ENCODE peak calls at places on chromosomes 4 and X, in five cellular contexts. Y is K562, E is tibial nerve, X is astrocyte of the spinal cord, Q is OCI-LY7. T is an unnamed sample.

GRCh38 chrX:75522565-75523411 is at the start of gene ZDHHC15:
- DNase-seq in Y (no peak), E (peak), X (peak), Q (no peak), T (no peak)

GRCh38 chr4:126216611-126217010 is 901.9 kb downstream of the FAT4 start:
- DNase-seq in Y (no peak), Q (no peak), X (no peak), E (no peak), T (no peak)

GRCh38 chr4:81919238-81919637 is 447.5 kb upstream of the RASGEF1B start:
- DNase-seq in X (no peak), E (no peak), Y (peak), Q (peak), T (peak)

GRCh38 chr4:116636917-116637316 is 448.5 kb downstream of the TRAM1L1 start:
- DNase-seq in X (no peak), Q (peak), E (no peak), Y (no peak), T (no peak)

GRCh38 chr4:88820723-88821368 is 123.2 kb upstream of the NAP1L5 start:
- DNase-seq in Q (no peak), Y (no peak), E (no peak), X (no peak), T (no peak)

GRCh38 chrX:33840176-33840575 is 291.9 kb downstream of the FAM47A start:
- DNase-seq in Q (no peak), E (no peak), X (no peak), Y (no peak), T (no peak)

GRCh38 chr4:7434766-7435150 is at the start of gene PSAPL1:
- DNase-seq in E (no peak), Q (no peak), X (no peak), Y (peak), T (peak)

GRCh38 chr4:153114771-153115321 is 89.4 kb upstream of the TRIM2 start:
- DNase-seq in E (no peak), X (peak), Q (no peak), Y (no peak), T (peak)

GRCh38 chrX:56994375-56995270 is 718 bp downstream of the SPIN3 start:
- DNase-seq in Q (no peak), E (no peak), X (peak), Y (no peak), T (peak)

GRCh38 chr4:38743866-38744265 is 38.9 kb downstream of the TLR10 start:
- DNase-seq in X (no peak), Q (no peak), Y (no peak), E (no peak), T (no peak)

GRCh38 chr4:15653430-15653829 is 1.7 kb downstream of the FBXL5 start:
- DNase-seq in Q (no peak), X (no peak), E (no peak), Y (no peak), T (no peak)

GRCh38 chr4:148103647-148104355 is 338.4 kb downstream of the NR3C2 start:
- DNase-seq in Y (no peak), Q (no peak), E (no peak), X (no peak), T (no peak)

GRCh38 chr4:103996059-103996458 is 276.3 kb upstream of the TACR3 start:
- DNase-seq in E (no peak), Q (no peak), X (peak), Y (no peak), T (no peak)

GRCh38 chr4:153499005-153499404 is 32.8 kb downstream of the TMEM131L start:
- DNase-seq in X (no peak), Q (no peak), Y (no peak), E (no peak), T (no peak)

GRCh38 chrX:147912093-147912801 is 528 bp downstream of the FMR1 start:
- DNase-seq in Q (peak), E (no peak), X (peak), Y (peak), T (peak)

GRCh38 chr4:169351860-169352259 is 81.1 kb upstream of the SH3RF1 start:
- DNase-seq in X (peak), Q (no peak), Y (no peak), E (no peak), T (no peak)

GRCh38 chr4:55175779-55176231 is 50.4 kb upstream of the KDR start:
- DNase-seq in Q (no peak), E (no peak), Y (no peak), X (peak), T (peak)

GRCh38 chrX:150167482-150168324 is 195.4 kb upstream of the MAMLD1 start:
- DNase-seq in X (no peak), Y (no peak), Q (no peak), E (no peak), T (no peak)

GRCh38 chr4:123631699-123632098 is 235.1 kb downstream of the SPRY1 start:
- DNase-seq in Q (no peak), Y (no peak), E (no peak), X (no peak), T (no peak)

GRCh38 chrX:16012250-16012649 is 111.1 kb upstream of the GRPR start:
- DNase-seq in X (no peak), Y (no peak), Q (no peak), E (no peak), T (no peak)

GRCh38 chr4:15577508-15577907 is 77.6 kb downstream of the FBXL5 start:
- DNase-seq in E (no peak), X (peak), Y (no peak), Q (no peak), T (no peak)

GRCh38 chr4:118757761-118758213 is 72.6 kb downstream of the METTL14 start:
- DNase-seq in X (peak), Q (no peak), Y (no peak), E (no peak), T (peak)

GRCh38 chrX:1885116-1885515 is 270.3 kb downstream of the ASMT start:
- DNase-seq in X (no peak), Y (no peak), E (no peak), Q (no peak), T (no peak)

GRCh38 chrX:140710710-140711109 is 1.2 kb downstream of the LINC00632 start:
- DNase-seq in E (no peak), Y (no peak), X (peak), Q (no peak), T (no peak)

GRCh38 chrX:101108293-101108692 is 10.3 kb downstream of the CENPI start:
- DNase-seq in Q (no peak), Y (no peak), X (no peak), E (no peak), T (peak)

GRCh38 chrX:115642895-115643530 is 82.0 kb downstream of the PLS3 start:
- DNase-seq in Q (peak), E (peak), Y (peak), X (peak), T (peak)

GRCh38 chrX:45517090-45517973 is 316.7 kb upstream of the DIPK2B start:
- DNase-seq in Y (no peak), E (no peak), X (peak), Q (no peak), T (peak)

GRCh38 chrX:45518552-45518951 is 317.9 kb upstream of the DIPK2B start:
- DNase-seq in X (no peak), Y (no peak), E (no peak), Q (no peak), T (peak)

GRCh38 chrX:45513042-45513441 is 312.4 kb upstream of the DIPK2B start:
- DNase-seq in Y (no peak), Q (no peak), X (no peak), E (no peak), T (no peak)

GRCh38 chrX:45515262-45516215 is 314.9 kb upstream of the DIPK2B start:
- DNase-seq in E (peak), X (peak), Y (peak), Q (no peak), T (peak)
- H3K4me3 ChIP-seq in E (no peak), X (no peak), Y (no peak), Q (no peak), T (peak)

GRCh38 chr4:53804719-53805118 is 213.4 kb upstream of the LNX1 start:
- DNase-seq in Q (peak), Y (peak), X (no peak), E (no peak), T (no peak)
- TF ChIP-seq CTCF in Q (peak), Y (peak), X (peak), E (no peak), T (peak)

GRCh38 chrX:130121505-130121800 is 11.2 kb upstream of the ELF4 start:
- DNase-seq in E (no peak), X (no peak), Q (no peak), Y (no peak), T (no peak)
- H3K4me3 ChIP-seq in E (no peak), X (no peak), Q (no peak), Y (no peak), T (no peak)

GRCh38 chrX:117407449-117408170 is 709.0 kb downstream of the KLHL13 start:
- DNase-seq in E (no peak), X (no peak), Y (no peak), Q (no peak), T (peak)
- TF ChIP-seq CTCF in E (no peak), X (no peak), Y (no peak), Q (no peak), T (no peak)

DNA sequence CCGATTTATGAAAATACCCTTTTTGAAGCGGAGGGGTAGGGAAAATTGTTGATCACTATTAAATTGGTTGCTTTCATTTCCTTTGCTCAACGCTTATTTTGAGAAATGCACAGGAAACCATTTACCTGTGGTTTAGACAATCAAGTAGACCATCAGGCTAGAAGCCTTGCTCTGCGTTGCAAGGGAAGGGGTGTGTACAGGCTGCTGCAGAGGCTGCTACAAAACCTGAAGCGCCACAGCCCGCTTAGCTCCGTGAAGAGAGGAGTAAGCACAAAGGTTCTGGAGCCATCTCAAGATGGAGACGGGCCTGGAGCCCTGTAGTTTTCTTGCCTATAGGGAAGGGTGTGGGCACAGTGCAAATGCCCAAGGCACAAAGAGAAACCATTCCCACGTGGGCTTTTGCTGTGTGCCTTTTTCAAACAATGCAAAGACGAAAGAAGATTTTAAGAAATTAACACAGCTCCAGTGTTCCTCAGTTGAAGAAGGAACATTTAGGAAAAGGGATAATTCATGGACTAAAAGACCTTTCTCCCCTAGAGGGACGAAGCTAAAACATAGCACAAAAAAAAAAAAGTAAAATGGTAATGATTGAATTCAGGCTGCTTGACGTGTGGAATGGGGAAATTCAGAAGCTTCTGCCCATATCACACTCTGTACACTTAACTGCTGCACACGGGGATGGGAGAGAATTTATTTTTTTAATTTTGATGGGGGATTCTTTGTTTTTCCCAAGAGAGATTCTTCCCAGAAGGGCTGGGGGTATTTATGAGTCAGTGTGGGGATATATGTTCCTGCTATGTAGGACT is 3.5 kb downstream of the TMSB4X start:
- DNase-seq in Q (peak), E (no peak), Y (peak), X (peak), T (peak)
- H3K4me3 ChIP-seq in Q (peak), E (peak), Y (peak), X (peak), T (peak)

DNA sequence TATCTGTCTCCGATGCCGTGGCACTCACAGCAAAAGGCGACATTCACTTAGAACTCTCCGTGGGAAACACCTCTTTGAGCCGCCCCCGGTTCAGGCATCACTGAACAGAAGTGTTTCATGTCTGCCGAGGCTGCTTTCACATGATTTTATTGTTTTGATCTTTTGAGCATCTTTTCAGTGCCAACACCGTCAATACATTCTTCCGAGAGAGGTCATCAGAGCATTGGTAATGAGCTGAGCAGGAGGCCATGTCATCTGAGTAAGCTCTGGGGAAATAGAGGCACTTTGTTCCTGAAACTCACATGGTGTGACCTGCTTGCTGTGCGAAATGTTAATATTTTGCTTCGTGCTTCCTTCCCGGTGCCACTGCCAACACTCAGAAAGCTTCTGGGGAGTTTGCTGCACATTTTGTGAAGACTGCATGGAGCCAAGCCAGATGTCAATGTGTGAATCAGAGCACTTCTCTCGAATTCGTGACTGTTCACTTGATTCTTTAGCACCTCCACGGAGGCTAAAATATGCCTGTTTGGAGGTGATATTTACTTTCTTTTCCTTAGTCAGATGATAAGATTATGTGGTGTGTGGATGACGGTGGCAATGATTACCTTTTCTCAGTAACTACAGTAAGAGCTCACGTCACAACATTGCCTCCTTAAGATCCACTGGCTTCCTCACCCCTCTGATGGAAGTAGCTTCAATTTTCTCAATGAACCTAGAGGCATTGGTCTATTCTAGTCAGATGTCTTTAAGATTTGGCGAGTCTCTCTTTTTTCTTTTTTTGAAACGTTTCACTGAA is 222.3 kb upstream of the HS3ST1 start:
- DNase-seq in Y (no peak), Q (no peak), E (no peak), X (peak), T (peak)
- TF ChIP-seq CTCF in Y (no peak), Q (no peak), E (no peak), X (no peak), T (no peak)

GRCh38 chr4:101346562-101347266 is 612 bp downstream of the PPP3CA start:
- DNase-seq in X (peak), Y (peak), E (peak), Q (peak), T (peak)

GRCh38 chr4:101347267-101347556 is at the start of gene PPP3CA:
- DNase-seq in Q (no peak), Y (no peak), X (no peak), E (no peak), T (no peak)

GRCh38 chr4:101348367-101348827 is 1.1 kb upstream of the PPP3CA start:
- DNase-seq in Y (no peak), X (no peak), Q (no peak), E (no peak), T (no peak)

GRCh38 chr4:101347557-101348366 is 436 bp upstream of the PPP3CA start:
- DNase-seq in X (peak), E (peak), Y (peak), Q (peak), T (peak)

GRCh38 chr4:101349346-101350064 is 2.2 kb upstream of the PPP3CA start:
- DNase-seq in Q (no peak), Y (no peak), X (no peak), E (peak), T (peak)
- H3K4me3 ChIP-seq in Q (no peak), Y (no peak), X (no peak), E (no peak), T (peak)

GRCh38 chrX:50152421-50152820 is 48.4 kb downstream of the AKAP4 start:
- DNase-seq in Q (no peak), E (no peak), Y (no peak), X (no peak), T (no peak)

DNA sequence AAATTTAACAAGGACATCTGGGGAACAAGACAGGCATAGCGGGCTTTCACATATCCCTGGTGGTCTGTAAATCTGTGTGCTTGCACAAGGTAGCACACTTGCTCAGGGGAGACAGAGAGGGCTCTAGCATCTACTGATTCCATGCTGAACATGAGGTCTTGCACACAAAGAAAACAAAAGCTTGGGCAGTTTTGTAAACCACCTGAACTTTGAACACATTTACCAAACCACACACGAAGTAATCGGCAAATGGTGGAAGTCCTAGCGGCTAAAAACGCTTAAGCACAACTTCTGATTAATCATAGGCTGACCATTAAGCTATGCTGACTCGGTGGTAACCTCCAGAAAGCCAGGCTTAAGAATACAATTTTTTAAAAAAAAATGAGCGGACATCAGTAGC is 52.8 kb downstream of the AKAP4 start:
- DNase-seq in E (no peak), Y (no peak), Q (no peak), X (no peak), T (no peak)
- TF ChIP-seq CTCF in E (no peak), Y (no peak), Q (no peak), X (no peak), T (no peak)

GRCh38 chr4:26829018-26829417 is 31.6 kb upstream of the STIM2 start:
- DNase-seq in E (no peak), X (no peak), Y (no peak), Q (no peak), T (no peak)

GRCh38 chr4:26827798-26828197 is 32.8 kb upstream of the STIM2 start:
- DNase-seq in X (no peak), E (no peak), Q (peak), Y (no peak), T (no peak)

GRCh38 chr4:26823583-26823982 is 37.1 kb upstream of the STIM2 start:
- DNase-seq in X (peak), E (no peak), Q (no peak), Y (no peak), T (no peak)

GRCh38 chr4:26830016-26830415 is 30.6 kb upstream of the STIM2 start:
- DNase-seq in Q (peak), Y (no peak), E (no peak), X (no peak), T (no peak)

DNA sequence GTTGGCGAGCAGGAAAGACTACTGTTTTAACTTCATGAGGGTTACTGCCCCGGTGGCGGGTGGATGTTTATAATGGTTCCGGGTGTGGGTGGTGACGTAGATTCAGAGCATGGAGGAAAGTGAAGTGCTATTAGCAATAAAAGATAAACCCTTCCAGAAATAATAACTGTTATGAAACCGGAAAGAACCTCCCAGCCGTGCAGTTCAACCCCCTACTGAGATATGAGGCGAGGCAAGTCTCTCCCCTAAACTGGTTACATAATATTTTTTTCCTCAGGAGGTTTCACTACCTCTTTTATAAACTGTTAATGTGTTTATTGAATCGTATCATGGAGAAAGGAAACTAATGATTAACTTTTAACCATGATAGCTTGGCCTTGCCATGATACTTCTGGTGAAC is 33.9 kb upstream of the STIM2 start:
- DNase-seq in Y (no peak), X (peak), Q (peak), E (no peak), T (no peak)
- H3K4me3 ChIP-seq in Y (no peak), X (no peak), Q (peak), E (no peak), T (no peak)

T was measured in foreskin fibroblast.